ENCODE peak calls at places on chromosomes 1 and 21, in eight cellular contexts. C is glutamatergic neuron, W is ovary, F is omental fat pad, H is psoas muscle, N is fibroblast of lung, R is neural crest cell, I is suprapubic skin. G is an unnamed sample.

GRCh38 chr1:245873068-245873467 is 634.0 kb downstream of the SMYD3 start:
- DNase-seq in C (no peak), W (no peak), F (no peak), H (no peak), N (peak; percentile 64), R (no peak), I (no peak), G (no peak)

GRCh38 chr1:23422313-23422877 is 2.2 kb downstream of the TCEA3 start:
- DNase-seq in C (no peak), W (peak; percentile 85), F (no peak), H (peak; percentile 73), N (peak; percentile 81), R (no peak), I (peak; percentile 89), G (peak; percentile 73)

GRCh38 chr1:69413129-69413528 is 154.6 kb upstream of the LRRC7 start:
- DNase-seq in C (no peak), W (no peak), F (no peak), H (no peak), N (no peak), R (no peak), I (no peak), G (no peak)

GRCh38 chr1:18118078-18118477 is 10.5 kb downstream of the IGSF21 start:
- DNase-seq in C (no peak), W (no peak), F (no peak), H (no peak), N (no peak), R (no peak), I (no peak), G (no peak)

GRCh38 chr1:97796716-97797115 is 124.1 kb downstream of the DPYD start:
- DNase-seq in C (no peak), W (no peak), F (no peak), H (no peak), N (peak; percentile 64), R (no peak), I (no peak), G (peak; percentile 23)

GRCh38 chr1:68175621-68176398 is 56.5 kb downstream of the WLS start:
- DNase-seq in C (no peak), W (no peak), F (no peak), H (no peak), N (peak; percentile 70), R (no peak), I (no peak), G (peak; percentile 38)

GRCh38 chr1:150161747-150162581 is 12.2 kb downstream of the PLEKHO1 start:
- DNase-seq in C (no peak), W (no peak), F (no peak), H (no peak), N (peak; percentile 72), R (no peak), I (no peak), G (peak; percentile 51)

GRCh38 chr1:184260382-184260781 is 126.4 kb upstream of the C1orf21 start:
- DNase-seq in C (no peak), W (no peak), F (no peak), H (no peak), N (peak; percentile 92), R (no peak), I (no peak), G (peak; percentile 60)

GRCh38 chr21:41677671-41678015 is 89.2 kb downstream of the RIPK4 start:
- DNase-seq in C (no peak), W (no peak), F (no peak), H (no peak), N (peak; percentile 60), R (no peak), I (no peak), G (no peak)

GRCh38 chr1:233629305-233629935 is 15.5 kb downstream of the KCNK1 start:
- DNase-seq in C (no peak), W (no peak), F (no peak), H (no peak), N (no peak), R (no peak), I (no peak), G (no peak)

GRCh38 chr1:36769886-36770830 is 264.2 kb downstream of the GRIK3 start:
- DNase-seq in C (no peak), W (no peak), F (no peak), H (no peak), N (no peak), R (no peak), I (peak; percentile 8), G (no peak)

GRCh38 chr1:218390625-218391024 is 45.5 kb downstream of the TGFB2 start:
- DNase-seq in C (no peak), W (no peak), F (no peak), H (no peak), N (peak; percentile 84), R (no peak), I (no peak), G (peak; percentile 63)

GRCh38 chr1:37946703-37947360 is at the start of gene INPP5B:
- DNase-seq in C (peak; percentile 90), W (peak; percentile 89), F (peak; percentile 66), H (peak; percentile 92), N (peak; percentile 85), R (peak; percentile 74), I (peak; percentile 92), G (peak; percentile 89)

GRCh38 chr1:28601696-28602095 is 9.6 kb downstream of the RAB42 start:
- DNase-seq in C (no peak), W (no peak), F (no peak), H (no peak), N (peak; percentile 93), R (no peak), I (no peak), G (peak; percentile 95)

GRCh38 chr1:95287825-95288224 is 53.8 kb downstream of the RWDD3 start:
- DNase-seq in C (no peak), W (no peak), F (no peak), H (no peak), N (no peak), R (no peak), I (no peak), G (no peak)

GRCh38 chr1:75203415-75204277 is 69.5 kb downstream of the LHX8 start:
- DNase-seq in C (no peak), W (no peak), F (no peak), H (no peak), N (peak; percentile 47), R (peak; percentile 24), I (no peak), G (peak; percentile 52)

GRCh38 chr1:10796029-10796944 is at the start of gene CASZ1:
- DNase-seq in C (peak; percentile 93), W (peak; percentile 78), F (peak; percentile 42), H (peak; percentile 79), N (peak; percentile 91), R (peak; percentile 77), I (peak; percentile 81), G (peak; percentile 89)

GRCh38 chr1:235882816-235883215 is 16.1 kb upstream of the LYST start:
- DNase-seq in C (no peak), W (no peak), F (no peak), H (no peak), N (peak; percentile 32), R (no peak), I (no peak), G (no peak)

GRCh38 chr1:115668579-115668978 is 26.8 kb downstream of the VANGL1 start:
- DNase-seq in C (no peak), W (no peak), F (no peak), H (no peak), N (peak; percentile 86), R (no peak), I (no peak), G (peak; percentile 88)

GRCh38 chr1:185984113-185984836 is 250.1 kb downstream of the HMCN1 start:
- DNase-seq in C (no peak), W (no peak), F (no peak), H (no peak), N (no peak), R (no peak), I (no peak), G (no peak)

GRCh38 chr1:205279986-205280385 is 41.6 kb downstream of the NUAK2 start:
- DNase-seq in C (no peak), W (no peak), F (no peak), H (no peak), N (no peak), R (no peak), I (no peak), G (no peak)

GRCh38 chr1:5770981-5771765 is 221.1 kb downstream of the NPHP4 start:
- DNase-seq in C (peak; percentile 47), W (peak; percentile 57), F (no peak), H (peak; percentile 28), N (no peak), R (no peak), I (no peak), G (no peak)

GRCh38 chr1:203346060-203346754 is 4.7 kb downstream of the FMOD start:
- DNase-seq in C (no peak), W (no peak), F (no peak), H (no peak), N (no peak), R (no peak), I (no peak), G (peak; percentile 42)
- TF ChIP-seq CTCF in C (peak; percentile 20), W (no peak), F (no peak), H (no peak), N (no peak), R (no peak), I (no peak), G (peak; percentile 8)

DNA sequence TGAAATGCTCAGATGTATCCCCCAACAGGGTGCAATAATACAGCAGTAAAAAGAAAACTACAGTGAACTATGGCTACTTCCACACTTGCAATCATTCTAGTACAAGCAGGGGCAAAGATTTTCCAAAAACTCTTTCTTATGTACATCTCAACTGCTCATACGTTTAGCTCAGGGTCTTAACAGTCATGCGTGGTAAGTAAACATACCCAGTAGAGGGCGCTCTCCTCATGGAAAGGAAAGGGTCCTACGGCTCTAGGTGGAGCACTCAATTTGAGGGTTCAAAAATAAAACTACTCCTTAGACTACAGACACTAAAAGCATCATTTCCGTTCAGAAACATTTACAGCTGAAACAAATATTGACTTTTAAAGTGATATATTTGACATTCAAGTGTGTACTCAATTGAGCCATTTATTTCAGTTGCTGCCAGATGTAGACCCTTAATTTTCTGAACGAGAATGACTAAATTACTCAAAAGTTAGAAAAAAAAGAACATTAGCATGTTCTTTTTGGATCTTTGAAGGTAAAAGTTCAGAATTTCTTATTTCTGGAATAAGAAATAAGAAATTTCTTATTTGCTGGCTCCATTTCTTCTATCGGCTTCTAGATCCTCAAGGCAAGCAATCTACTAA is 143.4 kb downstream of the KCTD3 start:
- DNase-seq in C (peak; percentile 25), W (no peak), F (no peak), H (no peak), N (peak; percentile 41), R (peak; percentile 13), I (no peak), G (peak; percentile 41)
- TF ChIP-seq CTCF in C (peak; percentile 84), W (no peak), F (no peak), H (peak; percentile 14), N (peak; percentile 72), R (peak; percentile 73), I (peak; percentile 31), G (peak; percentile 59)

GRCh38 chr21:25791321-25791720 is 56.5 kb downstream of the GABPA start:
- DNase-seq in C (no peak), W (no peak), F (no peak), H (no peak), N (no peak), R (no peak), I (no peak), G (no peak)
- TF ChIP-seq CTCF in C (no peak), W (no peak), F (no peak), H (no peak), N (no peak), R (no peak), I (no peak), G (no peak)

DNA sequence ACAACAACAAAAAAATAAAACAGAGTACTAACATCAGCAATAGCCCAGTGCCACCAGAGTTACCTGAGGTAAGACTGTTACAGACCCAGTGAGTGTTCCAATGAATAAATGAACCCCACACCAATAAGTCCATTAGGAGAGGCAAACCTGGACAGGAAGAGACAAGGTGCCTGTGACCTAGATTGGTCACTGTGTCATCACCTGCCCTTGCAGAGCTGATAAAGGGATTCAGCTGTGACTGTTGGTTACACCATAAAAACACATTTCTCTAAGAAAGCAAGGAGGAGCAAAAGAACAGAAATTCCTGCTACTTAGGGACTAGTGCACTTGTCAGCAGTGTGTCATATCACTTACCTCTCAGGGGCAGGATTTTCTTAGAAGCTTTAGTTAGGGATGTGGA is 37.5 kb downstream of the CD2 start:
- DNase-seq in C (no peak), W (no peak), F (no peak), H (no peak), N (no peak), R (no peak), I (no peak), G (no peak)
- TF ChIP-seq CTCF in C (no peak), W (no peak), F (no peak), H (no peak), N (no peak), R (no peak), I (no peak), G (no peak)